ENCODE peak calls at places on chromosomes 4 and X, in five cellular contexts. V, R, S, M and B are unnamed samples. For H3K9me3, the result is how much of the 10 kb centered on the place peaks cover.

GRCh38 chrX:103918584-103919335 is 43.7 kb upstream of the TMSB15B start:
- DNase-seq in V (peak), R (peak), S (peak), M (peak), B (peak)

GRCh38 chr4:128427832-128428366 is 140.3 kb upstream of the PGRMC2 start:
- DNase-seq in V (no peak), R (peak), S (no peak), M (peak), B (no peak)

GRCh38 chr4:79078339-79078738 is 139.1 kb upstream of the PAQR3 start:
- DNase-seq in V (no peak), R (no peak), S (peak), M (no peak), B (no peak)

GRCh38 chr4:13968723-13969122 is 341.2 kb upstream of the BOD1L1 start:
- DNase-seq in V (no peak), R (no peak), S (no peak), M (no peak), B (no peak)

GRCh38 chrX:155148724-155149537 is 67.3 kb upstream of the VBP1 start:
- DNase-seq in V (no peak), R (no peak), S (no peak), M (no peak), B (no peak)

GRCh38 chr4:8557151-8558076 is 22.8 kb upstream of the GPR78 start:
- DNase-seq in V (no peak), R (no peak), S (no peak), M (no peak), B (no peak)

GRCh38 chr4:161583549-161583948 is 580.3 kb downstream of the FSTL5 start:
- DNase-seq in V (no peak), R (no peak), S (no peak), M (no peak), B (no peak)

GRCh38 chrX:10620121-10620699 is at the start of gene MID1:
- DNase-seq in V (peak), R (peak), S (peak), M (peak), B (no peak)

GRCh38 chrX:71622347-71623104 is 4.2 kb upstream of the CXCR3 start:
- DNase-seq in V (peak), R (no peak), S (peak), M (peak), B (peak)

GRCh38 chrX:147735364-147735763 is 176.4 kb upstream of the FMR1 start:
- DNase-seq in V (no peak), R (no peak), S (no peak), M (peak), B (no peak)

DNA sequence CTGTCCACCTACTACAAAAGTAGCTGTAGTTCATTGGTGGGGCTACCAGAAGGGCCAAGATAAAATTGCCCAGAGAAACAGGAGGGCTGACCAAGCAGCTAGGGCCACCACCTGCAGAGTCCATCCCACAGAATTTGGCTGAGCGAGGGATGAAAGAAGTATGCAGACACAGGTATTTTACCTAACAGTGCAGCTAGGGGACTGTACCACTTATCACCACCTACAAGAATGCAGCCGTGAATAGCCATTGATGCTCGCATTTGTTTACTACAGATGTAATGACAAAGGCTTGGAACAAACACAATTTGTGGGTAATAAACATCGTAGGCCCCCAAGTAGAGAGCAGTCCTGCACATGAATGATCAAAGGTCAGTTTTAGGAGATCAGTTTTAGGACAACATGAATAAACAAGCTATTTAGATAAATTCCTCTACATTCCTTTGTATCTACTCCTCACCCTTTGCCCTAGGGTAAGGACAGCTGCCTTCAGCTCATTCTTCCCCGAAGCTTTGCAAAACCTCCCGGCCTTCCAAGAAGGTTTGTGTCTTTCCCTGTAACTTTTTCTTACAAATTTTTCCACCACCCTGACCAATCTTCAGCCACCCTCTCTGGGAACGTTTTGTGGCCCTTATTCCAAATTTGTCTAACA is 49.5 kb downstream of the ZNF718 start:
- DNase-seq in V (no peak), R (no peak), S (no peak), M (no peak), B (no peak)
- H3K9me3 ChIP-seq in V (half or more), R (under half), S (under half), M (under half), B (under half)

DNA sequence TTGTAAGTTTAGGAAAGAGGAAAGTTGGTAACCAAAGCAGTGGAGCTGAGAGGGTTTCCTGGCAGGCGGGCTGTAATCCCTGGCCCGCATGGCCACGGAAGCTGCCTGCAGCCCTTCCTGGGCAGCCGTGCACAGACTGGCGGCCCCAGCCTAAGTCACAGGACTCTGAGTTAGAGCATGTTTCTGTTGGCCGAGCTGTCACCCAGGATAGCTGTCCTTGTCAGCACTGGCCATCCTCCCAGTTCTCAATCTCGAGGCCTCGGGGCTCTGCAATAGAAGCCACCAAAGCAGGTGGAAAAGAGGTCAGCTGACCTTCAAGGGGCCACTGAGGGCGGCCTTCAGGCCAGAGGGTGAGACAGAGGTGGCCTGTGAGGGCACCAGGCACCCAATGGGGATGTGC is 20.5 kb downstream of the PNMA6E start:
- DNase-seq in V (no peak), R (no peak), S (no peak), M (no peak), B (no peak)
- H3K9me3 ChIP-seq in V (under half), R (under half), S (under half), M (under half), B (under half)

GRCh38 chr4:123997736-123998449 is 601.3 kb downstream of the SPRY1 start:
- DNase-seq in V (no peak), R (no peak), S (no peak), M (no peak), B (no peak)
- H3K9me3 ChIP-seq in V (under half), R (under half), S (under half), M (under half), B (under half)

GRCh38 chrX:149799095-149799721 is 17.5 kb downstream of the MAGEA9 start:
- DNase-seq in V (no peak), R (no peak), S (no peak), M (no peak), B (no peak)

GRCh38 chrX:149803458-149804062 is 21.8 kb downstream of the MAGEA9 start:
- DNase-seq in V (no peak), R (no peak), S (no peak), M (no peak), B (no peak)

GRCh38 chrX:149807747-149808458 is 26.2 kb downstream of the MAGEA9 start:
- DNase-seq in V (no peak), R (no peak), S (no peak), M (no peak), B (no peak)

DNA sequence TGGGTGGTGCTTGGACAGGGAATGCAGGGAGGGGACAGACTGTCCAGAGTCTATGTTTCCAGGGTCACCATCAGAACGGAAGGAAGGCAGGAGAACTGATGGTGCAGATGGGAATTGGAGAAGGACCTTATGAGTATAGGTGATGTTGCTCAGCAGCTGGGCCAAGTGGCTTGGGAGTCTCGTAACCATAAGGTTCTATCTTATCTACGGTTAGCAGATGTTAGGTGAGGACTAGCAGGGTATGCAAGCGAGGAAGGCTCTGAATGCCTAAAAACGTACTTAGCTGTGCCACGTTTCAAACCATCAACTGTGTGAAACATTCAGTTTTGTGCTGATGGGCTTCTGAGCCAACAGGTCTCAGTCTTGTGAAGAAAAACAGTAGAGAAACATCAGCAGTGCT is 22.4 kb downstream of the MAGEA9 start:
- DNase-seq in V (no peak), R (no peak), S (no peak), M (no peak), B (no peak)
- H3K9me3 ChIP-seq in V (under half), R (under half), S (under half), M (under half), B (under half)

GRCh38 chr4:18214656-18215055 is 193.1 kb upstream of the LCORL start:
- DNase-seq in V (no peak), R (no peak), S (no peak), M (peak), B (no peak)

GRCh38 chr4:18209448-18209847 is 187.9 kb upstream of the LCORL start:
- DNase-seq in V (no peak), R (no peak), S (no peak), M (no peak), B (no peak)

DNA sequence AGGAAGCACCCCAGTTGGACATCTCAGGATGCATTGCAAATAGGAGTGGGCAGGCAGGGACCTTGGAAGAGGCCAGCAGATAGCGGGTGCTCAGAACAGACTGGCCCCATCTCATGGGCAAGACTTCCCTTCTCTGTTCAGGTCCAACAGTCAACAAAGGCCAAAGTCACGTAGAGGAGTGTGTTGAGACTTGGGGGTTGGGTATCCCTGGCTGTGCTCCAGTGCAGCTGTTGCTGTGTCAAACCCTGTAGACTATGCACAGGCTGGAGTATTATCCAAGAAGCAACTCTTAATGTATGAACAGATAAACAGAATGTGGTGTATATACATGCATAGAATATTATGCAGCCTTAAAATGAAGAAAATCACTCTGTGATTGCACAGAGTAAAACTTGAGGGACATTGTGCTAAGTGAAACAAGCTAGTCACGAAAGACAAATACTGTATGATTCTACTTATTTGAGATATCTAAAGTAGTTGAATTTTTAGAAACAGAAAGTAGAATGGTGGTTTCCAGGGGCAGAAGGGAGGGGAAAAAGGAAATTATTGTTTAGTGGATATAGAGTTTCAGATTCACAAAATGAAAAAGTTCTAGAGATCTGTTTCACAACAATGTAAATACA is 192.1 kb upstream of the LCORL start:
- DNase-seq in V (no peak), R (no peak), S (no peak), M (no peak), B (no peak)
- H3K9me3 ChIP-seq in V (under half), R (under half), S (under half), M (under half), B (under half)

GRCh38 chrX:17298564-17298963 is 76.4 kb upstream of the NHS start:
- DNase-seq in V (no peak), R (no peak), S (no peak), M (no peak), B (no peak)

GRCh38 chrX:17295788-17296187 is 79.2 kb upstream of the NHS start:
- DNase-seq in V (no peak), R (no peak), S (no peak), M (peak), B (no peak)

GRCh38 chrX:17291998-17292658 is 82.9 kb upstream of the NHS start:
- DNase-seq in V (no peak), R (no peak), S (peak), M (peak), B (no peak)

GRCh38 chrX:17291141-17291900 is 83.7 kb upstream of the NHS start:
- DNase-seq in V (no peak), R (no peak), S (no peak), M (no peak), B (no peak)

GRCh38 chrX:17294561-17294960 is 80.4 kb upstream of the NHS start:
- DNase-seq in V (no peak), R (no peak), S (no peak), M (no peak), B (no peak)
- H3K9me3 ChIP-seq in V (under half), R (under half), S (under half), M (under half), B (under half)

GRCh38 chrX:64190136-64190740 is 15.3 kb downstream of the AMER1 start:
- DNase-seq in V (no peak), R (no peak), S (no peak), M (no peak), B (no peak)

GRCh38 chrX:64188901-64189300 is 16.6 kb downstream of the AMER1 start:
- DNase-seq in V (no peak), R (no peak), S (no peak), M (no peak), B (no peak)

GRCh38 chrX:64192673-64193072 is 12.8 kb downstream of the AMER1 start:
- DNase-seq in V (no peak), R (no peak), S (no peak), M (no peak), B (no peak)

GRCh38 chrX:64192040-64192439 is 13.5 kb downstream of the AMER1 start:
- DNase-seq in V (no peak), R (no peak), S (no peak), M (no peak), B (no peak)

GRCh38 chrX:64191281-64192010 is 14.1 kb downstream of the AMER1 start:
- DNase-seq in V (no peak), R (no peak), S (no peak), M (no peak), B (no peak)
- H3K9me3 ChIP-seq in V (under half), R (under half), S (under half), M (under half), B (under half)

GRCh38 chrX:145393702-145394235 is 146.5 kb downstream of the SPANXN1 start:
- DNase-seq in V (no peak), R (no peak), S (no peak), M (no peak), B (no peak)
- H3K9me3 ChIP-seq in V (under half), R (under half), S (under half), M (under half), B (under half)